ENCODE peak calls at places on chromosomes 11 and 22, in nine cellular contexts. Q is CD8-positive, alpha-beta T cell; K is M059J; X is KBM-7; O is GM12892; I is activated T-helper 9 cell treated with anti-CD3 and anti-CD28 coated beads, Interleukin-2, amount 50 U/mL, for 16 hours; T is LHCN-M2; R is T47D; W is NCI-H460. C is an unnamed sample.
A peak's percentile ranks its signal among the peaks of the same experiment; 100 is the strongest.

GRCh38 chr11:20522536-20522935 is 76.9 kb upstream of the SLC6A5 start:
- DNase-seq in Q (no peak), K (no peak), X (no peak), O (no peak), I (no peak), T (no peak), R (no peak), W (no peak), C (no peak)

GRCh38 chr22:29152381-29153138 is 53.1 kb upstream of the EMID1 start:
- DNase-seq in Q (no peak), K (no peak), X (peak; percentile 68), O (no peak), I (no peak), T (no peak), R (no peak), W (no peak), C (no peak)

GRCh38 chr22:38221407-38221806 is 19.6 kb downstream of the MAFF start:
- DNase-seq in Q (no peak), K (no peak), X (no peak), O (no peak), I (no peak), T (no peak), R (no peak), W (no peak), C (no peak)

GRCh38 chr11:33835143-33835878 is 56.6 kb downstream of the LMO2 start:
- DNase-seq in Q (no peak), K (peak; percentile 86), X (peak; percentile 57), O (no peak), I (no peak), T (peak; percentile 71), R (peak; percentile 34), W (peak; percentile 26), C (no peak)

GRCh38 chr22:19430890-19431541 is 517 bp downstream of the HIRA start:
- DNase-seq in Q (peak; percentile 54), K (peak; percentile 40), X (peak; percentile 35), O (peak; percentile 28), I (no peak), T (peak; percentile 31), R (no peak), W (no peak), C (no peak)

GRCh38 chr11:74932169-74932568 is 16.7 kb downstream of the XRRA1 start:
- DNase-seq in Q (no peak), K (peak; percentile 54), X (no peak), O (no peak), I (no peak), T (peak; percentile 58), R (no peak), W (peak; percentile 26), C (no peak)

GRCh38 chr11:47003180-47003877 is 66.8 kb downstream of the CSTPP1 start:
- DNase-seq in Q (no peak), K (peak; percentile 22), X (peak; percentile 46), O (no peak), I (no peak), T (no peak), R (no peak), W (no peak), C (no peak)

GRCh38 chr11:18804621-18805020 is 13.0 kb upstream of the PTPN5 start:
- DNase-seq in Q (no peak), K (no peak), X (no peak), O (no peak), I (no peak), T (peak; percentile 2), R (no peak), W (no peak), C (no peak)

GRCh38 chr11:75602916-75603315 is 40.9 kb downstream of the SERPINH1 start:
- DNase-seq in Q (no peak), K (peak; percentile 60), X (no peak), O (no peak), I (no peak), T (no peak), R (no peak), W (no peak), C (no peak)

GRCh38 chr11:3046641-3047040 is 10.6 kb downstream of the CARS1 start:
- DNase-seq in Q (no peak), K (peak; percentile 17), X (no peak), O (no peak), I (no peak), T (no peak), R (no peak), W (no peak), C (no peak)

GRCh38 chr11:132220464-132220863 is 850.0 kb downstream of the NTM start:
- DNase-seq in Q (no peak), K (peak; percentile 38), X (no peak), O (no peak), I (no peak), T (peak; percentile 83), R (no peak), W (no peak), C (no peak)

GRCh38 chr22:33438273-33438672 is 380.1 kb upstream of the SYN3 start:
- DNase-seq in Q (no peak), K (peak; percentile 74), X (no peak), O (no peak), I (no peak), T (peak; percentile 90), R (no peak), W (peak; percentile 41), C (no peak)

GRCh38 chr11:18452927-18453326 is 2.7 kb upstream of the LDHAL6A start:
- DNase-seq in Q (no peak), K (peak; percentile 76), X (no peak), O (no peak), I (no peak), T (peak; percentile 40), R (no peak), W (no peak), C (no peak)

GRCh38 chr22:21760640-21761039 is 25.0 kb upstream of the YPEL1 start:
- DNase-seq in Q (no peak), K (peak; percentile 67), X (peak; percentile 17), O (no peak), I (no peak), T (peak; percentile 82), R (no peak), W (no peak), C (no peak)

GRCh38 chr11:35330924-35331323 is 88.4 kb downstream of the SLC1A2 start:
- DNase-seq in Q (peak; percentile 77), K (no peak), X (no peak), O (no peak), I (no peak), T (no peak), R (no peak), W (no peak), C (no peak)

GRCh38 chr11:59429924-59430516 is 3.8 kb upstream of the OR5A2 start:
- DNase-seq in Q (no peak), K (peak; percentile 42), X (peak; percentile 73), O (peak; percentile 3), I (no peak), T (peak; percentile 27), R (peak; percentile 34), W (peak; percentile 63), C (peak; percentile 10)

GRCh38 chr11:119782021-119782420 is 53.0 kb upstream of the NECTIN1 start:
- DNase-seq in Q (no peak), K (no peak), X (no peak), O (no peak), I (no peak), T (no peak), R (no peak), W (no peak), C (no peak)

GRCh38 chr11:125402436-125402835 is 93.6 kb downstream of the FEZ1 start:
- DNase-seq in Q (no peak), K (peak; percentile 74), X (no peak), O (no peak), I (no peak), T (peak; percentile 76), R (no peak), W (no peak), C (no peak)

GRCh38 chr11:77113382-77114088 is 10.9 kb downstream of the OMP start:
- DNase-seq in Q (no peak), K (peak; percentile 63), X (peak; percentile 47), O (no peak), I (no peak), T (peak; percentile 31), R (peak; percentile 88), W (no peak), C (no peak)

GRCh38 chr22:35542157-35542971 is 1.7 kb downstream of the RASD2 start:
- DNase-seq in Q (no peak), K (no peak), X (no peak), O (no peak), I (no peak), T (no peak), R (no peak), W (no peak), C (no peak)

GRCh38 chr11:118746988-118747585 is 43.9 kb downstream of the DDX6 start:
- DNase-seq in Q (no peak), K (no peak), X (no peak), O (no peak), I (no peak), T (no peak), R (no peak), W (no peak), C (no peak)

GRCh38 chr11:74007691-74008372 is 1.1 kb downstream of the UCP3 start:
- DNase-seq in Q (no peak), K (no peak), X (no peak), O (no peak), I (no peak), T (no peak), R (no peak), W (no peak), C (no peak)

GRCh38 chr11:95147364-95147905 is 57.8 kb downstream of the ENDOD1 start:
- DNase-seq in Q (no peak), K (peak; percentile 81), X (peak; percentile 48), O (no peak), I (no peak), T (peak; percentile 88), R (no peak), W (peak; percentile 30), C (no peak)

C was measured in NCI-H774.